ENCODE peak calls at places on chromosome 1, in nine cellular contexts. One of them, this sample, is unnamed.

GRCh38 chr1:171898956-171899355 is 57.7 kb downstream of the DNM3 start:
- DNase-seq in right atrium auricular region: no peak
- DNase-seq in fibroblast of villous mesenchyme: no peak
- DNase-seq in HL-60: no peak
- DNase-seq in heart right ventricle: no peak
- DNase-seq in endodermal cell: peak
- DNase-seq in ovary: no peak
- DNase-seq in K562: no peak
- DNase-seq in skeletal muscle cell: no peak
- DNase-seq in this sample: no peak

GRCh38 chr1:20216574-20216973 is 30.3 kb upstream of the PLA2G2C start:
- DNase-seq in ovary: no peak
- DNase-seq in K562: peak
- DNase-seq in skeletal muscle cell: no peak
- DNase-seq in heart right ventricle: no peak
- DNase-seq in fibroblast of villous mesenchyme: no peak
- DNase-seq in right atrium auricular region: no peak
- DNase-seq in endodermal cell: peak
- DNase-seq in HL-60: no peak
- DNase-seq in this sample: no peak

GRCh38 chr1:27192039-27192529 is 37.2 kb upstream of the SLC9A1 start:
- DNase-seq in endodermal cell: no peak
- DNase-seq in HL-60: peak
- DNase-seq in heart right ventricle: no peak
- DNase-seq in ovary: no peak
- DNase-seq in right atrium auricular region: no peak
- DNase-seq in fibroblast of villous mesenchyme: no peak
- DNase-seq in K562: peak
- DNase-seq in skeletal muscle cell: no peak
- DNase-seq in this sample: no peak

GRCh38 chr1:63630666-63631065 is 37.5 kb downstream of the PGM1 start:
- DNase-seq in skeletal muscle cell: no peak
- DNase-seq in HL-60: no peak
- DNase-seq in endodermal cell: no peak
- DNase-seq in heart right ventricle: no peak
- DNase-seq in ovary: no peak
- DNase-seq in right atrium auricular region: no peak
- DNase-seq in K562: no peak
- DNase-seq in fibroblast of villous mesenchyme: no peak
- DNase-seq in this sample: no peak

GRCh38 chr1:9436258-9436657 is 103.0 kb upstream of the SLC25A33 start:
- DNase-seq in fibroblast of villous mesenchyme: peak
- DNase-seq in skeletal muscle cell: no peak
- DNase-seq in ovary: no peak
- DNase-seq in heart right ventricle: no peak
- DNase-seq in HL-60: no peak
- DNase-seq in K562: no peak
- DNase-seq in right atrium auricular region: no peak
- DNase-seq in endodermal cell: no peak
- DNase-seq in this sample: no peak

GRCh38 chr1:235929216-235929615 is 62.5 kb upstream of the LYST start:
- DNase-seq in heart right ventricle: no peak
- DNase-seq in HL-60: no peak
- DNase-seq in endodermal cell: no peak
- DNase-seq in ovary: no peak
- DNase-seq in fibroblast of villous mesenchyme: no peak
- DNase-seq in right atrium auricular region: no peak
- DNase-seq in K562: no peak
- DNase-seq in skeletal muscle cell: no peak
- DNase-seq in this sample: no peak

GRCh38 chr1:212132040-212132439 is 96.5 kb downstream of the DTL start:
- DNase-seq in skeletal muscle cell: no peak
- DNase-seq in endodermal cell: no peak
- DNase-seq in ovary: no peak
- DNase-seq in heart right ventricle: no peak
- DNase-seq in HL-60: no peak
- DNase-seq in right atrium auricular region: no peak
- DNase-seq in fibroblast of villous mesenchyme: no peak
- DNase-seq in K562: no peak
- DNase-seq in this sample: no peak

GRCh38 chr1:6287431-6287886 is 26.6 kb upstream of the GPR153 start:
- DNase-seq in right atrium auricular region: no peak
- DNase-seq in ovary: peak
- DNase-seq in heart right ventricle: no peak
- DNase-seq in K562: no peak
- DNase-seq in skeletal muscle cell: no peak
- DNase-seq in HL-60: no peak
- DNase-seq in fibroblast of villous mesenchyme: no peak
- DNase-seq in endodermal cell: no peak
- DNase-seq in this sample: no peak

GRCh38 chr1:10210841-10211804 is 753 bp downstream of the KIF1B start:
- DNase-seq in fibroblast of villous mesenchyme: peak
- DNase-seq in skeletal muscle cell: peak
- DNase-seq in ovary: peak
- DNase-seq in endodermal cell: peak
- DNase-seq in HL-60: no peak
- DNase-seq in K562: peak
- DNase-seq in heart right ventricle: peak
- DNase-seq in right atrium auricular region: peak
- DNase-seq in this sample: no peak

GRCh38 chr1:37478451-37478871 is 4.1 kb downstream of the ZC3H12A start:
- DNase-seq in right atrium auricular region: peak
- DNase-seq in fibroblast of villous mesenchyme: no peak
- DNase-seq in skeletal muscle cell: no peak
- DNase-seq in heart right ventricle: no peak
- DNase-seq in ovary: no peak
- DNase-seq in K562: no peak
- DNase-seq in HL-60: no peak
- DNase-seq in endodermal cell: no peak
- DNase-seq in this sample: no peak

GRCh38 chr1:31476891-31477846 is 64.2 kb downstream of the SERINC2 start:
- DNase-seq in fibroblast of villous mesenchyme: no peak
- DNase-seq in right atrium auricular region: no peak
- DNase-seq in endodermal cell: no peak
- DNase-seq in heart right ventricle: no peak
- DNase-seq in skeletal muscle cell: no peak
- DNase-seq in K562: no peak
- DNase-seq in ovary: no peak
- DNase-seq in HL-60: no peak
- DNase-seq in this sample: no peak

GRCh38 chr1:43270421-43271095 is 775 bp downstream of the TMEM125 start:
- DNase-seq in skeletal muscle cell: no peak
- DNase-seq in K562: peak
- DNase-seq in ovary: peak
- DNase-seq in heart right ventricle: no peak
- DNase-seq in endodermal cell: peak
- DNase-seq in fibroblast of villous mesenchyme: no peak
- DNase-seq in right atrium auricular region: no peak
- DNase-seq in HL-60: no peak
- DNase-seq in this sample: peak

GRCh38 chr1:115138973-115139372 is 49.7 kb upstream of the TSPAN2 start:
- DNase-seq in endodermal cell: peak
- DNase-seq in right atrium auricular region: peak
- DNase-seq in heart right ventricle: peak
- DNase-seq in K562: peak
- DNase-seq in HL-60: peak
- DNase-seq in skeletal muscle cell: peak
- DNase-seq in fibroblast of villous mesenchyme: peak
- DNase-seq in ovary: peak
- DNase-seq in this sample: peak
- H3K4me3 ChIP-seq in endodermal cell: no peak
- H3K4me3 ChIP-seq in right atrium auricular region: no peak
- H3K4me3 ChIP-seq in heart right ventricle: no peak
- H3K4me3 ChIP-seq in K562: no peak
- H3K4me3 ChIP-seq in HL-60: no peak
- H3K4me3 ChIP-seq in skeletal muscle cell: no peak
- H3K4me3 ChIP-seq in fibroblast of villous mesenchyme: no peak
- H3K4me3 ChIP-seq in ovary: no peak
- H3K4me3 ChIP-seq in this sample: no peak

GRCh38 chr1:32870615-32871363 is at the start of gene FNDC5:
- DNase-seq in ovary: peak
- DNase-seq in heart right ventricle: no peak
- DNase-seq in K562: peak
- DNase-seq in fibroblast of villous mesenchyme: peak
- DNase-seq in skeletal muscle cell: no peak
- DNase-seq in HL-60: no peak
- DNase-seq in endodermal cell: peak
- DNase-seq in right atrium auricular region: no peak
- DNase-seq in this sample: peak
- H3K4me3 ChIP-seq in ovary: peak
- H3K4me3 ChIP-seq in heart right ventricle: peak
- H3K4me3 ChIP-seq in K562: peak
- H3K4me3 ChIP-seq in fibroblast of villous mesenchyme: peak
- H3K4me3 ChIP-seq in skeletal muscle cell: peak
- H3K4me3 ChIP-seq in HL-60: no peak
- H3K4me3 ChIP-seq in endodermal cell: peak
- H3K4me3 ChIP-seq in right atrium auricular region: peak
- H3K4me3 ChIP-seq in this sample: peak

DNA sequence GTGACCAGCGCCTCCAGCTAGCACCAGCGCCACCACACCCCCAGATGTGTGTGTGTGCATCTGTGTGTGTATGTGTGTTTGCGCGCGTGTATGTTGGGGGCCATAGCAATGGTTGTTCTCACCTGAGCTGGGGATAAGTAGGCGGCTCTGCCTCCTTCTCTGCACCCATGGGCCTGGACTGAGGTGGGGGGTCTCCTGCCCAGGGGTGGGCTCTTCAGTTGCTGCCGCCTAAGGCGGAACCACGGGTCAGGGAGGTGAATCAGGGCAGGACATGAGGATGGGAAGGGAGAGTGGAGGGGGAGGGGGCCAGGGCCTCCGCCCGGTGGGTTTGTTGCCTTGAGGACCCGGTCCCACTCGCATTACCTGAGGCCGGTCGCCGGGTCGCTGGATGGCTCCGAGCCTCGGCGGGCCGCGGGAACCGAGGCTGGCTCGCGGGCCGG is 270 bp downstream of the HPCAL4 start:
- DNase-seq in skeletal muscle cell: no peak
- DNase-seq in ovary: peak
- DNase-seq in K562: no peak
- DNase-seq in fibroblast of villous mesenchyme: no peak
- DNase-seq in right atrium auricular region: no peak
- DNase-seq in HL-60: no peak
- DNase-seq in heart right ventricle: no peak
- DNase-seq in endodermal cell: no peak
- DNase-seq in this sample: no peak
- H3K4me3 ChIP-seq in skeletal muscle cell: peak
- H3K4me3 ChIP-seq in ovary: peak
- H3K4me3 ChIP-seq in K562: peak
- H3K4me3 ChIP-seq in fibroblast of villous mesenchyme: no peak
- H3K4me3 ChIP-seq in right atrium auricular region: peak
- H3K4me3 ChIP-seq in HL-60: no peak
- H3K4me3 ChIP-seq in heart right ventricle: peak
- H3K4me3 ChIP-seq in endodermal cell: no peak
- H3K4me3 ChIP-seq in this sample: peak

GRCh38 chr1:209863766-209864485 is 36.2 kb downstream of the UTP25 start:
- DNase-seq in right atrium auricular region: no peak
- DNase-seq in K562: no peak
- DNase-seq in skeletal muscle cell: no peak
- DNase-seq in heart right ventricle: no peak
- DNase-seq in endodermal cell: no peak
- DNase-seq in fibroblast of villous mesenchyme: no peak
- DNase-seq in HL-60: no peak
- DNase-seq in ovary: no peak
- DNase-seq in this sample: no peak
- H3K4me3 ChIP-seq in right atrium auricular region: no peak
- H3K4me3 ChIP-seq in K562: no peak
- H3K4me3 ChIP-seq in skeletal muscle cell: no peak
- H3K4me3 ChIP-seq in heart right ventricle: no peak
- H3K4me3 ChIP-seq in endodermal cell: no peak
- H3K4me3 ChIP-seq in fibroblast of villous mesenchyme: no peak
- H3K4me3 ChIP-seq in HL-60: no peak
- H3K4me3 ChIP-seq in ovary: no peak
- H3K4me3 ChIP-seq in this sample: no peak

GRCh38 chr1:178628637-178629548 is 96.2 kb upstream of the RALGPS2 start:
- DNase-seq in heart right ventricle: peak
- DNase-seq in K562: no peak
- DNase-seq in ovary: no peak
- DNase-seq in HL-60: no peak
- DNase-seq in skeletal muscle cell: no peak
- DNase-seq in endodermal cell: peak
- DNase-seq in right atrium auricular region: no peak
- DNase-seq in fibroblast of villous mesenchyme: peak
- DNase-seq in this sample: no peak
- H3K4me3 ChIP-seq in heart right ventricle: no peak
- H3K4me3 ChIP-seq in K562: no peak
- H3K4me3 ChIP-seq in ovary: no peak
- H3K4me3 ChIP-seq in HL-60: no peak
- H3K4me3 ChIP-seq in skeletal muscle cell: no peak
- H3K4me3 ChIP-seq in endodermal cell: no peak
- H3K4me3 ChIP-seq in right atrium auricular region: no peak
- H3K4me3 ChIP-seq in fibroblast of villous mesenchyme: no peak
- H3K4me3 ChIP-seq in this sample: no peak

This sample was measured in vagina.